ENCODE peak calls at places on chromosomes 16 and 17, in six cellular contexts. D, H, M, U, R and F are unnamed samples.

GRCh38 chr17:44926841-44927525 is 11.7 kb upstream of the GFAP start:
- DNase-seq in D (peak; percentile 49), H (no peak), M (peak; percentile 5), U (no peak), R (no peak), F (no peak)

GRCh38 chr16:21163576-21163975 is 5.1 kb downstream of the LDAF1 start:
- DNase-seq in D (no peak), H (no peak), M (no peak), U (no peak), R (no peak), F (no peak)

GRCh38 chr16:57623251-57624043 is 5.0 kb upstream of the ADGRG1 start:
- DNase-seq in D (peak; percentile 59), H (no peak), M (peak; percentile 82), U (no peak), R (peak; percentile 47), F (no peak)

GRCh38 chr17:34146440-34147043 is 108.5 kb upstream of the CCL2 start:
- DNase-seq in D (no peak), H (no peak), M (peak; percentile 76), U (no peak), R (peak; percentile 44), F (no peak)

GRCh38 chr16:78705694-78706093 is 606.2 kb downstream of the WWOX start:
- DNase-seq in D (no peak), H (no peak), M (no peak), U (no peak), R (peak; percentile 11), F (no peak)

GRCh38 chr16:30472328-30472942 is at the start of gene ITGAL:
- DNase-seq in D (peak; percentile 94), H (peak; percentile 31), M (no peak), U (peak; percentile 15), R (no peak), F (peak; percentile 60)

GRCh38 chr17:67221062-67221998 is 23.7 kb downstream of the HELZ start:
- DNase-seq in D (no peak), H (no peak), M (peak; percentile 65), U (peak; percentile 51), R (peak; percentile 57), F (no peak)

GRCh38 chr16:58027341-58028167 is 2.0 kb downstream of the MMP15 start:
- DNase-seq in D (peak; percentile 73), H (no peak), M (no peak), U (no peak), R (peak; percentile 74), F (no peak)

GRCh38 chr16:9212621-9213020 is 121.2 kb downstream of the HAPSTR1 start:
- DNase-seq in D (no peak), H (no peak), M (no peak), U (no peak), R (no peak), F (no peak)

GRCh38 chr16:49453983-49454382 is 80.4 kb downstream of the C16orf78 start:
- DNase-seq in D (peak; percentile 33), H (no peak), M (no peak), U (no peak), R (no peak), F (no peak)

GRCh38 chr17:76270770-76271668 is 5.9 kb downstream of the UBALD2 start:
- DNase-seq in D (peak; percentile 77), H (no peak), M (no peak), U (no peak), R (no peak), F (no peak)

DNA sequence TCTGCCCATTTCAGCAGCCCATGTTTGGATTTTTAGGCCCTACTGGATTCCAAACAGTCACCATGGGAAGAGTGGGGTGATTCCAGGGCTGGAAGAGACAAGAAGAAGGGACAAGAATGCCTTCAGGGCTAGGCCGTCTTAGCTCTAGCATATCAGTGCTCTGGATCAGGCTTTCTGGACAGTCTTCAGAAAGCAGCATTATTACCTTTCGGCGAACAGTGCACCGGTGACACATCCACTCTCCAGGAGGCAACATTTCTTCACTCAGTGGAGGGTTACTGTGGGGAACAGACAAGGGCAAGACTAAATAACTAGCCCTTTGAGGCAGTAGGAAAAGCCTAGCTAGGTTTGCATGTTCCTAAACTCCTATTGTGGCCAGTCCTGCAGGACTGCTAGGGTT is 23.9 kb upstream of the DHRS13 start:
- DNase-seq in D (no peak), H (no peak), M (no peak), U (no peak), R (no peak), F (no peak)
- H3K4me1 ChIP-seq in D (peaks cover 33% of the 10 kb centered on the region), H (peaks cover 4% of the 10 kb centered on the region), M (peaks cover 5% of the 10 kb centered on the region), U (no peaks in the 10 kb centered on the region), R (peaks cover 4% of the 10 kb centered on the region), F (no peaks in the 10 kb centered on the region)

DNA sequence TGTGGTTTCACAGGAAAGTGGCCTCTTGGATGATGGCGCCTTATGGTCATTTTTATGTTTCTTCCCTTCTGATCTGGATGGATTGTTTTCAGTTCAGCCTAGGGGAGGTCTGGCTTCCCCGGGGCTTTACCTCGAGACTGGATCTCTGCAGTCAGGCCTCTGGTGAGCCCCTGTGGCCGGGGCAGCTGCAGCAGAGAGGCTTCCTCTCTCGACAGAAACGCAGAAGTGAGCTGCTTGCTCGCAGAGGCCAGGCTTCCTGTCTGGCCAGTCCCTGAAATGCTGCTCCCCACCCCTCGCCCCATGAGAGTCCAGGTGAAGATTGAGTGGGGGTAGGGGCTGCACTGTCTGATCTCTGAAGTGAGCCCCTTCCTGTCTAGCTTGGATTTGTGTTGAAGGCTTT is 44.0 kb downstream of the PLCG2 start:
- DNase-seq in D (peak; percentile 94), H (no peak), M (no peak), U (no peak), R (no peak), F (no peak)
- H3K4me3 ChIP-seq in D (no peak overlapping the region), H (no peak overlapping the region), M (no peak overlapping the region), U (no peak overlapping the region), R (no peak overlapping the region), F (no peak overlapping the region)

GRCh38 chr17:50690887-50691549 is 16.7 kb downstream of the ANKRD40 start:
- DNase-seq in D (no peak), H (no peak), M (no peak), U (no peak), R (no peak), F (no peak)
- H3K4me1 ChIP-seq in D (no peaks in the 10 kb centered on the region), H (peaks cover 39% of the 10 kb centered on the region), M (peaks cover 35% of the 10 kb centered on the region), U (no peaks in the 10 kb centered on the region), R (peaks cover 98% of the 10 kb centered on the region), F (no peaks in the 10 kb centered on the region)

GRCh38 chr17:19346351-19347255 is 15.9 kb downstream of the B9D1 start:
- DNase-seq in D (peak; percentile 71), H (no peak), M (peak; percentile 73), U (peak; percentile 80), R (peak; percentile 94), F (peak; percentile 93)
- H3K4me3 ChIP-seq in D (no peak overlapping the region), H (no peak overlapping the region), M (no peak overlapping the region), U (no peak overlapping the region), R (no peak overlapping the region), F (no peak overlapping the region)

GRCh38 chr17:74448774-74449173 is 16.9 kb downstream of the GPRC5C start:
- DNase-seq in D (peak; percentile 71), H (no peak), M (no peak), U (no peak), R (no peak), F (no peak)
- H3K4me1 ChIP-seq in D (peaks cover 35% of the 10 kb centered on the region), H (peaks cover 30% of the 10 kb centered on the region), M (peaks cover 20% of the 10 kb centered on the region), U (no peaks in the 10 kb centered on the region), R (peaks cover 6% of the 10 kb centered on the region), F (peaks cover 59% of the 10 kb centered on the region)

DNA sequence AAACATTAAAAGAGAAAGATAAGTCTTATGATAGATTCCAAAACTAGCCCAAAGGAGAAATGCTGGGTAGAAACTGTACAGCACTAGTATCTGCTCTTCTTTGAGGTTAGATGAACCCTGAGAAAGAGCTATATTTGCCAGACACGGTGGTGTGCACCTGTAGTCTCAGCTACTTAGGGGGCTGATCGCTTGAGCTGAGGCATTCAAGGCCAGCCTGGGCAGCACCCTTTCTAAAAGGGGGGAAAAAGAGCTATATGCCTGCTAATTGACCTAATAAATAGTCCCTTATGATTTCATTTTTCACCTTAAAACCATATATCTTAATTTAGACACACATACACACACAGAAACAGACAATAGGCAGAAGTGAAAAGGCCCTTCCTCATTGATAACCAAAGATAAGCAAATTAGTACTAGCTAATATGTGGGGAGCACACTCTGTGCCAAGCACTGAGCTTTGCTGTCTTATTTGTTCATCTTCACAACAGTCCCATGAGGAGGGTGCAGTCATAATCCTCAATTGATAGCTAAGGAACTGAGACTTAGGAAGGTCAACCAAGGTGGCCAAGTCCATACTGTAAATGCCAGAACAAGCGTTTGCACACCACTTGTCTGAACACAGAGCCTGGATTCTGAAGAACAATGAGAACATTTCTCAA is 56.6 kb upstream of the NLK start:
- DNase-seq in D (no peak), H (no peak), M (no peak), U (no peak), R (no peak), F (no peak)
- H3K4me3 ChIP-seq in D (no peak overlapping the region), H (no peak overlapping the region), M (no peak overlapping the region), U (no peak overlapping the region), R (no peak overlapping the region), F (no peak overlapping the region)

DNA sequence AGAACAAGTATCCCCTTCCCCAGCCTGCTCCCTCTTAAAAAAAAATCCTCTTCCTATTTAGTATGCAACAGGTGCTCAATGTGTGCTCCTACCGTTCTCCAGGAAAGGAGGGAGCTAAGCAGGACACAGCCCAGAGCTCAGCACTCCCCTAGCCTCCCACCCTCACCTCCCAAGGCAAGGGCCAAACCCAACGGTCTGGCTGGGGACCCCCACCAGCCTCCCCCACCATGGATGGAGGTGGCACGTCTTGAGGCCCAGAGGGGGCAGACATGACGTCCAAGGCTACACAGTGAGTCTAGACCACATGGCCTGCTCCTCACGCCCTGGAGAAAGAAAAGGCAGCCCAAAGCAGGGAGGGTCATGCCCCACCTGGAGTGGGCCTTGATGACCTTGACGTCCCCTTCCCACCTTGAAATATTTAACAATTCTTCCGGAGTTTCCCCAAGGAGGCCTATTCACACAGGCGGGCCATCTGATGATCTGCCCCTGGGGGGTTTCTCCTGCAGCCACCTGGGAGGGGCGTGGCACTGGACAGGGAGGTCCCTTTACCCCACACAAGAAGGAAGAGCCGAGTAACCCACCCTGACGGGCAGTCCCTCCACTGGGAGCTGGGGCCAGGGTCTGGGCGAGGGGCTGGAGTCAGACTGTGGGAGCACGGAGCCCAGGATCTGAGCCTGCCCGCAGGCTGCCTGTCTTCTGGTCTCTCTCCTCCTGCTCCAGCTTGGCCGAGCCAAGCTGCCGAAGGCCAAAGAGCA is 89.4 kb upstream of the CBX4 start:
- DNase-seq in D (no peak), H (no peak), M (no peak), U (no peak), R (no peak), F (no peak)
- H3K4me1 ChIP-seq in D (peaks cover 9% of the 10 kb centered on the region), H (peaks cover 23% of the 10 kb centered on the region), M (no peaks in the 10 kb centered on the region), U (no peaks in the 10 kb centered on the region), R (peaks cover 52% of the 10 kb centered on the region), F (peaks cover 24% of the 10 kb centered on the region)

GRCh38 chr17:81400939-81401726 is 5.9 kb downstream of the BAHCC1 start:
- DNase-seq in D (no peak), H (no peak), M (no peak), U (no peak), R (no peak), F (no peak)
- H3K4me3 ChIP-seq in D (no peak overlapping the region), H (peak overlapping the region; percentile 62), M (no peak overlapping the region), U (peak overlapping the region; percentile 86), R (peak overlapping the region; percentile 76), F (peak overlapping the region; percentile 77)

GRCh38 chr16:70432304-70432799 is 6.5 kb downstream of the ST3GAL2 start:
- DNase-seq in D (no peak), H (no peak), M (no peak), U (no peak), R (no peak), F (no peak)

GRCh38 chr16:70434489-70435260 is 4.2 kb downstream of the ST3GAL2 start:
- DNase-seq in D (no peak), H (no peak), M (no peak), U (no peak), R (no peak), F (no peak)

GRCh38 chr16:70430667-70431536 is 8.0 kb downstream of the ST3GAL2 start:
- DNase-seq in D (peak; percentile 87), H (no peak), M (no peak), U (no peak), R (no peak), F (no peak)

GRCh38 chr16:70432800-70433455 is 6.0 kb downstream of the ST3GAL2 start:
- DNase-seq in D (no peak), H (no peak), M (no peak), U (no peak), R (no peak), F (peak; percentile 65)

GRCh38 chr16:70433456-70434103 is 5.3 kb downstream of the ST3GAL2 start:
- DNase-seq in D (no peak), H (no peak), M (peak; percentile 70), U (no peak), R (no peak), F (peak; percentile 67)
- H3K4me1 ChIP-seq in D (peaks cover 71% of the 10 kb centered on the region), H (peaks cover 68% of the 10 kb centered on the region), M (peaks cover 42% of the 10 kb centered on the region), U (no peaks in the 10 kb centered on the region), R (peaks cover 84% of the 10 kb centered on the region), F (no peaks in the 10 kb centered on the region)